ENCODE peak calls at places on chromosomes 5 and 9, in five cellular contexts. One of them, this sample, is unnamed.

GRCh38 chr9:83451308-83451707 is 86.9 kb downstream of the FRMD3 start:
- DNase-seq in neural progenitor cell: no peak
- DNase-seq in mammary epithelial cell: peak
- DNase-seq in GM23248: peak
- DNase-seq in MM.1S: no peak
- DNase-seq in this sample: no peak

GRCh38 chr5:84597904-84598303 is 213.2 kb upstream of the EDIL3 start:
- DNase-seq in MM.1S: no peak
- DNase-seq in GM23248: no peak
- DNase-seq in mammary epithelial cell: no peak
- DNase-seq in neural progenitor cell: no peak
- DNase-seq in this sample: no peak

GRCh38 chr9:77512876-77513275 is 135.2 kb downstream of the GNA14 start:
- DNase-seq in GM23248: no peak
- DNase-seq in MM.1S: no peak
- DNase-seq in mammary epithelial cell: no peak
- DNase-seq in neural progenitor cell: no peak
- DNase-seq in this sample: no peak

GRCh38 chr5:142974449-142974848 is 204.3 kb downstream of the ARHGAP26 start:
- DNase-seq in neural progenitor cell: no peak
- DNase-seq in MM.1S: no peak
- DNase-seq in GM23248: no peak
- DNase-seq in mammary epithelial cell: no peak
- DNase-seq in this sample: no peak

GRCh38 chr5:5374034-5374715 is 48.3 kb upstream of the ICE1 start:
- DNase-seq in mammary epithelial cell: no peak
- DNase-seq in GM23248: peak
- DNase-seq in neural progenitor cell: no peak
- DNase-seq in MM.1S: no peak
- DNase-seq in this sample: no peak

GRCh38 chr5:160312139-160312959 is at the start of gene CCNJL:
- DNase-seq in mammary epithelial cell: peak
- DNase-seq in MM.1S: peak
- DNase-seq in neural progenitor cell: peak
- DNase-seq in GM23248: peak
- DNase-seq in this sample: no peak

GRCh38 chr5:78979117-78979742 is 5.9 kb downstream of the ARSB start:
- DNase-seq in mammary epithelial cell: no peak
- DNase-seq in GM23248: no peak
- DNase-seq in MM.1S: no peak
- DNase-seq in neural progenitor cell: no peak
- DNase-seq in this sample: no peak

GRCh38 chr9:78031271-78031825 is at the start of gene GNAQ:
- DNase-seq in neural progenitor cell: peak
- DNase-seq in GM23248: peak
- DNase-seq in mammary epithelial cell: no peak
- DNase-seq in MM.1S: no peak
- DNase-seq in this sample: no peak

GRCh38 chr9:73153793-73154227 is 2.1 kb downstream of the ANXA1 start:
- DNase-seq in GM23248: peak
- DNase-seq in mammary epithelial cell: peak
- DNase-seq in neural progenitor cell: no peak
- DNase-seq in MM.1S: no peak
- DNase-seq in this sample: no peak

GRCh38 chr5:58462623-58463230 is 2.8 kb upstream of the PLK2 start:
- DNase-seq in mammary epithelial cell: peak
- DNase-seq in GM23248: peak
- DNase-seq in neural progenitor cell: peak
- DNase-seq in MM.1S: peak
- DNase-seq in this sample: peak

GRCh38 chr5:177403826-177404640 is 3.6 kb upstream of the PFN3 start:
- DNase-seq in GM23248: peak
- DNase-seq in mammary epithelial cell: peak
- DNase-seq in neural progenitor cell: peak
- DNase-seq in MM.1S: peak
- DNase-seq in this sample: peak

GRCh38 chr9:75483636-75484035 is 395.3 kb downstream of the OSTF1 start:
- DNase-seq in mammary epithelial cell: no peak
- DNase-seq in MM.1S: no peak
- DNase-seq in neural progenitor cell: no peak
- DNase-seq in GM23248: no peak
- DNase-seq in this sample: no peak

GRCh38 chr9:5459289-5459829 is 9.0 kb downstream of the CD274 start:
- DNase-seq in neural progenitor cell: no peak
- DNase-seq in mammary epithelial cell: peak
- DNase-seq in MM.1S: no peak
- DNase-seq in GM23248: peak
- DNase-seq in this sample: no peak

GRCh38 chr5:75567710-75568109 is 43.5 kb upstream of the ANKDD1B start:
- DNase-seq in neural progenitor cell: no peak
- DNase-seq in GM23248: peak
- DNase-seq in mammary epithelial cell: peak
- DNase-seq in MM.1S: no peak
- DNase-seq in this sample: peak

GRCh38 chr9:101881508-101881907 is 143.1 kb upstream of the GRIN3A start:
- DNase-seq in neural progenitor cell: no peak
- DNase-seq in GM23248: no peak
- DNase-seq in mammary epithelial cell: no peak
- DNase-seq in MM.1S: no peak
- DNase-seq in this sample: no peak

GRCh38 chr9:109817846-109818472 is 38.0 kb downstream of the PALM2AKAP2 start:
- DNase-seq in MM.1S: peak
- DNase-seq in mammary epithelial cell: peak
- DNase-seq in neural progenitor cell: peak
- DNase-seq in GM23248: peak
- DNase-seq in this sample: peak

GRCh38 chr5:115295775-115296129 is 702 bp downstream of the CCDC112 start:
- DNase-seq in MM.1S: no peak
- DNase-seq in neural progenitor cell: peak
- DNase-seq in GM23248: no peak
- DNase-seq in mammary epithelial cell: no peak
- DNase-seq in this sample: no peak

GRCh38 chr5:9543266-9543925 is 2.5 kb downstream of the SEMA5A start:
- DNase-seq in GM23248: peak
- DNase-seq in neural progenitor cell: no peak
- DNase-seq in MM.1S: no peak
- DNase-seq in mammary epithelial cell: no peak
- DNase-seq in this sample: no peak

GRCh38 chr9:89961616-89962341 is 357.0 kb downstream of the GADD45G start:
- DNase-seq in GM23248: peak
- DNase-seq in MM.1S: no peak
- DNase-seq in mammary epithelial cell: no peak
- DNase-seq in neural progenitor cell: no peak
- DNase-seq in this sample: no peak

GRCh38 chr9:115672477-115673316 is 480.9 kb upstream of the PAPPA start:
- DNase-seq in neural progenitor cell: no peak
- DNase-seq in GM23248: peak
- DNase-seq in mammary epithelial cell: peak
- DNase-seq in MM.1S: no peak
- DNase-seq in this sample: no peak

GRCh38 chr5:97191893-97192292 is 8.8 kb upstream of the RIOK2 start:
- DNase-seq in GM23248: no peak
- DNase-seq in neural progenitor cell: no peak
- DNase-seq in MM.1S: no peak
- DNase-seq in mammary epithelial cell: no peak
- DNase-seq in this sample: no peak

GRCh38 chr9:131033269-131034224 is 24.6 kb downstream of the LAMC3 start:
- DNase-seq in mammary epithelial cell: no peak
- DNase-seq in neural progenitor cell: no peak
- DNase-seq in MM.1S: no peak
- DNase-seq in GM23248: no peak
- DNase-seq in this sample: no peak

GRCh38 chr9:89359018-89359417 is 40.7 kb downstream of the SECISBP2 start:
- DNase-seq in MM.1S: no peak
- DNase-seq in mammary epithelial cell: no peak
- DNase-seq in GM23248: no peak
- DNase-seq in neural progenitor cell: peak
- DNase-seq in this sample: no peak

GRCh38 chr9:110033869-110034268 is 174.1 kb downstream of the C9orf152 start:
- DNase-seq in GM23248: peak
- DNase-seq in neural progenitor cell: peak
- DNase-seq in MM.1S: no peak
- DNase-seq in mammary epithelial cell: no peak
- DNase-seq in this sample: no peak

DNA sequence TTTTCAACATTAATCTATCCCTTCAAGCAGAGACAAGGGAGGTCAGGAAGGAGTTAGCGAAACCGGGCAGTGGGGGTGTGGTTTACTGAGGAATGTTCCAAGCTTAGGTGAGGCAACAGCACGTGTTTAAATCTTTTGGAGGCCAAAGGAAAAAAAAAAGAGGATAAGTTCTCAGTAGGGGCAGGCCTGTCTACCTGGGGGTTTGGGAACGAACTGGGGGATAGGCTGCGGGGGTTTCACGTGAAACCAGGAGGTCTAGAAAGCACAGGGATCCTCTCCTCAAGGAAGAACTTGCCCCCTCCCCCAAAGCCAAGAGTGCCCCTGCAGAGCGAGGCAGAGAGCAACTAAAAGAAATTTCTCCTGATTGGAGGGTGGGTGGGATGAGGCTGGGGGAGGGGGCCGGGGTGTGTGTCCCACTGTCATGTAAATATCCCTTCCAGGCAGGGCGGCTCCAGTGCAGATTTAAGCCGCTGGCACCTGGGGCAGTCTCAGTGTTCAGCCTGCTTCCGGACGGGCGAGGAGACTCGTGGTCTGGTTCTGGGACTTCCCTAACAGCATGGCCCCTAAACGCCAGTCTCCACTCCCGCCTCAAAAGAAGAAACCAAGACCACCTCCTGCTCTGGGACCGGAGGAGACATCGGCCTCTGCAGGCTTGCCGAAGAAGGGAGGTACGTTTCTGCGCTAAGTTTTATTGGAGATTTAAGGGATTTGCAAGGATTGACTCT is 5.5 kb upstream of the SET start:
- DNase-seq in mammary epithelial cell: peak
- DNase-seq in GM23248: peak
- DNase-seq in MM.1S: peak
- DNase-seq in neural progenitor cell: peak
- DNase-seq in this sample: no peak
- H3K9ac ChIP-seq in mammary epithelial cell: peak
- H3K9ac ChIP-seq in GM23248: peak
- H3K9ac ChIP-seq in MM.1S: peak
- H3K9ac ChIP-seq in neural progenitor cell: peak
- H3K9ac ChIP-seq in this sample: peak

GRCh38 chr9:137674307-137675305 is 55.8 kb downstream of the EHMT1 start:
- DNase-seq in MM.1S: no peak
- DNase-seq in neural progenitor cell: peak
- DNase-seq in GM23248: no peak
- DNase-seq in mammary epithelial cell: no peak
- DNase-seq in this sample: no peak
- H3K9ac ChIP-seq in MM.1S: no peak
- H3K9ac ChIP-seq in neural progenitor cell: no peak
- H3K9ac ChIP-seq in GM23248: no peak
- H3K9ac ChIP-seq in mammary epithelial cell: no peak
- H3K9ac ChIP-seq in this sample: no peak

DNA sequence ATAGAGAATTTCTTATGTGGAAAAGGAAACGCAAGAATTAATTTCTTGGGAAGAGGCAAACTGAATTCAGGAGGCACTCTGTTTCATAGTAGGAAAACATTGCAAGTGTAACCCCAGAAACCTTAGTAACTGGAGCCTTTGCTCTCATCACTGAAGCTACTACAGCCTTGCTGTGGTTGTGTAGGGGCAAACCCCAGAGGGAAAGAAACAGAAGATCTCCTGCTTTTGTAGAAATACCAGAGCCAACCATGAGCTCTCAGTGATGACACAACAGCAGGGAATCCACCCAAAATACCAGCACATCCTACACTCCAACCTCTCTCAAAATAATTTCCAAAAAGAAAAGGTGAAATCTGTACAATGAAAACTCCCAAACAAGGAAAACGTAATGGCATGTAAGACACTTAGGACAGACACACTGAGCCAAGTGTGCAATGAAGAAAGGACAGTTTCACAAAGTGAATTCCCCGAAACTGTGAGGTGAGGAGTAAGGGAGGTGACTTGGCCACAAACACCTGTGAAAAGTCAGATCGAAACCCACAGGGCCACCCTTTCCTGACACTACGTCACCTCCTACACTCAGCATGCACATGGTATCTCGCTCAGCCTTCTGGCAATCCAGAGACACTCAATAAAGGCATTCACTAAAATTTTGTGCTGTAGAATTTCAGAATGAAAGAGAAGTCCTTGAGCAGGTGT is 8.5 kb upstream of the ACSL6 start:
- DNase-seq in MM.1S: peak
- DNase-seq in mammary epithelial cell: peak
- DNase-seq in GM23248: no peak
- DNase-seq in neural progenitor cell: no peak
- DNase-seq in this sample: no peak
- H3K9ac ChIP-seq in MM.1S: peak
- H3K9ac ChIP-seq in mammary epithelial cell: no peak
- H3K9ac ChIP-seq in GM23248: no peak
- H3K9ac ChIP-seq in neural progenitor cell: no peak
- H3K9ac ChIP-seq in this sample: no peak

DNA sequence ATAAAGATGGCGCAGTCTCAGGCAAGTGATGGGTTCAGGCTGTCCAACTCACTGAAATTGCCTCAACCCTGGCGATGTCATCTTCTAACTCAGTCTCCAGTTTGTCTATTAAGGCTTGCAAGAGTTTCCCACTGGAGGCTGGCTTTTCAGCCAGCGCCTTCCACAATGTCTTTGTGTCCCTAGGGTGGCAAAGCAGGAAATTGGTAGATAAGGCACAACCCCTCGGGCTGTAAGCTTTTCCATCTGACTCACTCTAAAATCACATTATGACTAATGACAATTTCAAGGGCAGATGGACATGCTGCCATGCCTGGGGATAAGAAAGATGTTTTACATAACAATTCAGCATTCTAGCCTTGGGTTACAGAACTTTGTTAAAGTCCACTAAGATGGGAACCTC is 61.9 kb downstream of the MROH2B start:
- DNase-seq in mammary epithelial cell: peak
- DNase-seq in neural progenitor cell: no peak
- DNase-seq in GM23248: peak
- DNase-seq in MM.1S: no peak
- DNase-seq in this sample: peak
- H3K9ac ChIP-seq in mammary epithelial cell: no peak
- H3K9ac ChIP-seq in neural progenitor cell: no peak
- H3K9ac ChIP-seq in GM23248: no peak
- H3K9ac ChIP-seq in MM.1S: no peak
- H3K9ac ChIP-seq in this sample: no peak

GRCh38 chr9:19232830-19233194 is 2.3 kb downstream of the DENND4C start:
- DNase-seq in neural progenitor cell: no peak
- DNase-seq in MM.1S: peak
- DNase-seq in mammary epithelial cell: peak
- DNase-seq in GM23248: peak
- DNase-seq in this sample: no peak
- H3K9ac ChIP-seq in neural progenitor cell: no peak
- H3K9ac ChIP-seq in MM.1S: peak
- H3K9ac ChIP-seq in mammary epithelial cell: peak
- H3K9ac ChIP-seq in GM23248: peak
- H3K9ac ChIP-seq in this sample: no peak

GRCh38 chr9:30250872-30251271 is 2133.6 kb upstream of the ACO1 start:
- DNase-seq in mammary epithelial cell: no peak
- DNase-seq in MM.1S: no peak
- DNase-seq in neural progenitor cell: no peak
- DNase-seq in GM23248: no peak
- DNase-seq in this sample: no peak
- H3K9ac ChIP-seq in mammary epithelial cell: no peak
- H3K9ac ChIP-seq in MM.1S: no peak
- H3K9ac ChIP-seq in neural progenitor cell: no peak
- H3K9ac ChIP-seq in GM23248: no peak
- H3K9ac ChIP-seq in this sample: no peak

GRCh38 chr5:170333161-170333909 is 35.8 kb upstream of the LCP2 start:
- DNase-seq in GM23248: peak
- DNase-seq in mammary epithelial cell: peak
- DNase-seq in MM.1S: peak
- DNase-seq in neural progenitor cell: peak
- DNase-seq in this sample: no peak
- H3K9ac ChIP-seq in GM23248: no peak
- H3K9ac ChIP-seq in mammary epithelial cell: no peak
- H3K9ac ChIP-seq in MM.1S: no peak
- H3K9ac ChIP-seq in neural progenitor cell: no peak
- H3K9ac ChIP-seq in this sample: no peak